ENCODE peak calls at places on chromosomes 7 and 10, in nine cellular contexts. J is activated CD4-positive, CD25-positive, alpha-beta regulatory T cell; K is activated T-cell treated with anti-CD3 and anti-CD28 coated beads, Interleukin-2, amount 50 U/mL, for 1 hour; I is NCI-H1105; H is epithelial cell of esophagus; D is retinal pigment epithelial cell; P is cardiac muscle cell; A is H4; O is A172. R is an unnamed sample.

GRCh38 chr7:44167920-44168319 is 21.3 kb downstream of the GCK start:
- DNase-seq in J (no peak), K (no peak), I (no peak), H (no peak), D (no peak), P (no peak), A (no peak), O (no peak), R (no peak)

GRCh38 chr10:112799726-112800510 is 150.1 kb upstream of the TCF7L2 start:
- DNase-seq in J (no peak), K (no peak), I (no peak), H (no peak), D (no peak), P (no peak), A (no peak), O (no peak), R (no peak)

GRCh38 chr10:97612386-97612785 is 20.9 kb downstream of the MORN4 start:
- DNase-seq in J (no peak), K (no peak), I (no peak), H (peak), D (peak), P (peak), A (no peak), O (peak), R (no peak)

GRCh38 chr10:103618575-103619423 is 125.3 kb downstream of the NEURL1 start:
- DNase-seq in J (no peak), K (no peak), I (no peak), H (no peak), D (no peak), P (peak), A (no peak), O (no peak), R (no peak)

GRCh38 chr10:15348579-15348978 is 22.5 kb downstream of the FAM171A1 start:
- DNase-seq in J (no peak), K (no peak), I (peak), H (no peak), D (no peak), P (peak), A (no peak), O (no peak), R (no peak)

GRCh38 chr7:78787854-78788253 is 665.6 kb downstream of the MAGI2 start:
- DNase-seq in J (no peak), K (no peak), I (no peak), H (peak), D (no peak), P (no peak), A (no peak), O (no peak), R (no peak)

GRCh38 chr10:24503627-24504320 is 219.9 kb downstream of the ARHGAP21 start:
- DNase-seq in J (no peak), K (no peak), I (peak), H (peak), D (no peak), P (peak), A (peak), O (peak), R (no peak)

GRCh38 chr10:100743626-100744135 is 1.7 kb upstream of the PAX2 start:
- DNase-seq in J (no peak), K (no peak), I (peak), H (peak), D (peak), P (peak), A (peak), O (peak), R (no peak)

GRCh38 chr7:104156842-104157277 is 51.0 kb downstream of the ORC5 start:
- DNase-seq in J (no peak), K (no peak), I (peak), H (peak), D (no peak), P (peak), A (peak), O (peak), R (no peak)

GRCh38 chr7:27160546-27161213 is 4.2 kb upstream of the HOXA7 start:
- DNase-seq in J (peak), K (peak), I (peak), H (peak), D (peak), P (peak), A (peak), O (peak), R (peak)

GRCh38 chr10:26430641-26431163 is 7.4 kb upstream of the APBB1IP start:
- DNase-seq in J (no peak), K (no peak), I (no peak), H (no peak), D (no peak), P (no peak), A (no peak), O (peak), R (no peak)

GRCh38 chr10:79435271-79436065 is 10.0 kb downstream of the ZCCHC24 start:
- DNase-seq in J (no peak), K (no peak), I (no peak), H (no peak), D (no peak), P (peak), A (no peak), O (no peak), R (no peak)

GRCh38 chr10:35848412-35848811 is 206.3 kb upstream of the FZD8 start:
- DNase-seq in J (no peak), K (no peak), I (no peak), H (no peak), D (no peak), P (no peak), A (no peak), O (no peak), R (no peak)